ENCODE peak calls at places on chromosomes 3 and 15, in ten cellular contexts. B is adrenal gland; P is ovary; G is cardiac muscle cell; A is CD8-positive, alpha-beta memory T cell; T is A549; S is Caco-2; I is left lung; N is mucosa of descending colon; F is heart right ventricle. M is an unnamed sample. For H3K4me1, the result is how much of the 10 kb centered on the place peaks cover.

GRCh38 chr3:177944228-177944661 is 592.0 kb upstream of the KCNMB2 start:
- DNase-seq in B (no peak), P (no peak), G (no peak), A (no peak), T (no peak), S (no peak), I (no peak), N (no peak), F (no peak), M (no peak)

GRCh38 chr3:40588406-40588805 is 63.6 kb downstream of the ZNF621 start:
- DNase-seq in B (no peak), P (no peak), G (no peak), A (no peak), T (no peak), S (peak), I (no peak), N (no peak), F (no peak), M (no peak)

GRCh38 chr3:153925826-153926514 is 195.2 kb upstream of the ARHGEF26 start:
- DNase-seq in B (no peak), P (no peak), G (no peak), A (no peak), T (no peak), S (no peak), I (no peak), N (no peak), F (no peak), M (no peak)

GRCh38 chr3:182730675-182731042 is 62.6 kb upstream of the ATP11B start:
- DNase-seq in B (no peak), P (no peak), G (no peak), A (no peak), T (no peak), S (no peak), I (no peak), N (no peak), F (no peak), M (no peak)

GRCh38 chr3:53486961-53487654 is 7.3 kb upstream of the CACNA1D start:
- DNase-seq in B (no peak), P (no peak), G (no peak), A (no peak), T (no peak), S (no peak), I (no peak), N (no peak), F (no peak), M (no peak)

GRCh38 chr15:32636908-32637567 is 4.5 kb upstream of the SCG5 start:
- DNase-seq in B (no peak), P (no peak), G (no peak), A (no peak), T (no peak), S (no peak), I (no peak), N (no peak), F (no peak), M (no peak)

GRCh38 chr3:13427662-13428603 is 7.8 kb upstream of the NUP210 start:
- DNase-seq in B (no peak), P (no peak), G (no peak), A (no peak), T (no peak), S (no peak), I (no peak), N (no peak), F (no peak), M (no peak)

GRCh38 chr15:84598250-84598649 is 2.6 kb upstream of the ZSCAN2 start:
- DNase-seq in B (no peak), P (no peak), G (no peak), A (no peak), T (no peak), S (no peak), I (no peak), N (no peak), F (no peak), M (no peak)

GRCh38 chr3:61111764-61112163 is 139.5 kb downstream of the FHIT start:
- DNase-seq in B (no peak), P (no peak), G (no peak), A (no peak), T (no peak), S (no peak), I (no peak), N (no peak), F (no peak), M (no peak)

GRCh38 chr3:130892759-130893239 is 1.1 kb upstream of the ATP2C1 start:
- DNase-seq in B (peak), P (peak), G (peak), A (peak), T (peak), S (peak), I (no peak), N (no peak), F (peak), M (peak)

GRCh38 chr3:128076783-128077624 is 24.8 kb downstream of the SEC61A1 start:
- DNase-seq in B (peak), P (no peak), G (peak), A (no peak), T (no peak), S (no peak), I (peak), N (no peak), F (no peak), M (no peak)

GRCh38 chr3:11734-12133 is 184.8 kb upstream of the CHL1 start:
- DNase-seq in B (no peak), P (no peak), G (peak), A (no peak), T (peak), S (no peak), I (peak), N (peak), F (no peak), M (no peak)

GRCh38 chr3:11136871-11137626 is 17.2 kb upstream of the HRH1 start:
- DNase-seq in B (peak), P (peak), G (no peak), A (no peak), T (peak), S (peak), I (no peak), N (peak), F (peak), M (no peak)

GRCh38 chr3:113912551-113913246 is 35.1 kb upstream of the ZDHHC23 start:
- DNase-seq in B (peak), P (no peak), G (peak), A (no peak), T (peak), S (peak), I (no peak), N (no peak), F (no peak), M (peak)

GRCh38 chr3:149015383-149015782 is 24.0 kb downstream of the GYG1 start:
- DNase-seq in B (no peak), P (no peak), G (no peak), A (no peak), T (no peak), S (no peak), I (no peak), N (no peak), F (no peak), M (no peak)
- H3K4me1 ChIP-seq in B (under half), P (under half), G (under half), A (under half), T (under half), S (under half), I (under half), N (under half), F (under half), M (under half)

DNA sequence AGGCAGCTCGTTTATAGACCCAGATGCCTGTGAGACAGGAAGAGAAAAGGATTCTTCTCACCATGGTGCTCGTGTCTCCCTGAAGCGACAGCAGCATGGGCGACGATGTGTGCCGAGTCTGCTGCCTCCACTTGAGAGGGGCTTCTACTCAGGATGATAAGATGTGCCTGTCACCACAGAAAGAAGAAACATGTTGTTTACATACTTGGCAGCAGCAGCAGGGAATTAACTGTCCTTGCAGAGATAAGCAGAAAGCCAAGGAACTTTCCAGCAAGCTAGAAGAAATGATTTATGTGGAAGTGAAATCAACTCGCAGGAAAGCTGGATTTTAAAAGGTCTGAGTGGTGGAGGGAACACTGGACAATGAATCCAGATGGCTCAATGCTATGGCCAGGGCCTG is 70.1 kb downstream of the SYNM start:
- DNase-seq in B (peak), P (no peak), G (peak), A (no peak), T (no peak), S (no peak), I (no peak), N (no peak), F (no peak), M (no peak)
- H3K4me1 ChIP-seq in B (under half), P (under half), G (under half), A (under half), T (under half), S (under half), I (under half), N (under half), F (under half), M (under half)

GRCh38 chr15:68800875-68801274 is 19.8 kb downstream of the ANP32A start:
- DNase-seq in B (no peak), P (no peak), G (no peak), A (no peak), T (no peak), S (no peak), I (no peak), N (no peak), F (no peak), M (no peak)

GRCh38 chr15:68797157-68797556 is 23.5 kb downstream of the ANP32A start:
- DNase-seq in B (no peak), P (no peak), G (no peak), A (no peak), T (no peak), S (no peak), I (no peak), N (no peak), F (no peak), M (no peak)

GRCh38 chr15:68796576-68796975 is 24.1 kb downstream of the ANP32A start:
- DNase-seq in B (no peak), P (no peak), G (no peak), A (no peak), T (no peak), S (no peak), I (no peak), N (no peak), F (no peak), M (no peak)

GRCh38 chr15:68797589-68798377 is 22.9 kb downstream of the ANP32A start:
- DNase-seq in B (no peak), P (no peak), G (peak), A (no peak), T (no peak), S (no peak), I (no peak), N (no peak), F (peak), M (peak)

GRCh38 chr15:68798695-68799094 is 22.0 kb downstream of the ANP32A start:
- DNase-seq in B (no peak), P (no peak), G (no peak), A (no peak), T (no peak), S (no peak), I (no peak), N (no peak), F (no peak), M (no peak)
- H3K4me1 ChIP-seq in B (under half), P (under half), G (under half), A (half or more), T (under half), S (under half), I (under half), N (under half), F (under half), M (under half)

GRCh38 chr3:169633789-169634188 is 29.7 kb downstream of the MECOM start:
- DNase-seq in B (no peak), P (no peak), G (no peak), A (no peak), T (no peak), S (no peak), I (no peak), N (no peak), F (no peak), M (no peak)

GRCh38 chr3:169634618-169635236 is 28.8 kb downstream of the MECOM start:
- DNase-seq in B (no peak), P (no peak), G (no peak), A (no peak), T (no peak), S (no peak), I (no peak), N (peak), F (peak), M (peak)

GRCh38 chr3:169630852-169631251 is 32.7 kb downstream of the MECOM start:
- DNase-seq in B (no peak), P (no peak), G (no peak), A (no peak), T (no peak), S (no peak), I (no peak), N (no peak), F (no peak), M (no peak)

GRCh38 chr3:169629895-169630294 is 33.6 kb downstream of the MECOM start:
- DNase-seq in B (no peak), P (no peak), G (no peak), A (no peak), T (no peak), S (no peak), I (no peak), N (no peak), F (no peak), M (no peak)

GRCh38 chr3:169633105-169633504 is 30.4 kb downstream of the MECOM start:
- DNase-seq in B (no peak), P (no peak), G (no peak), A (no peak), T (no peak), S (no peak), I (no peak), N (no peak), F (no peak), M (no peak)
- H3K4me1 ChIP-seq in B (under half), P (under half), G (under half), A (under half), T (under half), S (under half), I (under half), N (under half), F (under half), M (under half)

GRCh38 chr3:107124885-107125284 is 252.4 kb upstream of the CCDC54 start:
- DNase-seq in B (peak), P (peak), G (no peak), A (no peak), T (no peak), S (peak), I (no peak), N (no peak), F (peak), M (no peak)
- H3K4me1 ChIP-seq in B (under half), P (under half), G (under half), A (under half), T (under half), S (under half), I (under half), N (under half), F (under half), M (under half)

DNA sequence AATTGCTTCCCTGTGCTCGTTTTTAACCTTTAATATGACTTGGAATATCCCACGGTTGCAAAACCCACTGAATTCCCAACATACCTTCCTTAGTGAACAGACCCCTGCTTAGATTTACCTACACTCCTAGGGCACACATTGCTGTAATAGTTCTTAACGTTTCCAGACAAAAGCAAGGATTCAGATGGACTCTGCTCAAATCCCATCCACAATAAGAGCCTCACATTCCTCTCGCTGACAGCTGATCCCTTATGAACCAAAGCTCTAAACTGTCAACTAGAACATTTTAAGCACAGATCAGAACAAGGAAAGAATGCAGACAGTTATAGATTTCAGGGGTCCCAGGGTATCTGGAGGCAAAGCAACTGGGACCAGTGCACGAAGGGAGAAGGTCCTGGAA is 248.3 kb upstream of the ICE2 start:
- DNase-seq in B (no peak), P (no peak), G (no peak), A (no peak), T (no peak), S (no peak), I (no peak), N (no peak), F (no peak), M (no peak)
- H3K4me1 ChIP-seq in B (under half), P (under half), G (under half), A (under half), T (under half), S (under half), I (under half), N (under half), F (under half), M (under half)

DNA sequence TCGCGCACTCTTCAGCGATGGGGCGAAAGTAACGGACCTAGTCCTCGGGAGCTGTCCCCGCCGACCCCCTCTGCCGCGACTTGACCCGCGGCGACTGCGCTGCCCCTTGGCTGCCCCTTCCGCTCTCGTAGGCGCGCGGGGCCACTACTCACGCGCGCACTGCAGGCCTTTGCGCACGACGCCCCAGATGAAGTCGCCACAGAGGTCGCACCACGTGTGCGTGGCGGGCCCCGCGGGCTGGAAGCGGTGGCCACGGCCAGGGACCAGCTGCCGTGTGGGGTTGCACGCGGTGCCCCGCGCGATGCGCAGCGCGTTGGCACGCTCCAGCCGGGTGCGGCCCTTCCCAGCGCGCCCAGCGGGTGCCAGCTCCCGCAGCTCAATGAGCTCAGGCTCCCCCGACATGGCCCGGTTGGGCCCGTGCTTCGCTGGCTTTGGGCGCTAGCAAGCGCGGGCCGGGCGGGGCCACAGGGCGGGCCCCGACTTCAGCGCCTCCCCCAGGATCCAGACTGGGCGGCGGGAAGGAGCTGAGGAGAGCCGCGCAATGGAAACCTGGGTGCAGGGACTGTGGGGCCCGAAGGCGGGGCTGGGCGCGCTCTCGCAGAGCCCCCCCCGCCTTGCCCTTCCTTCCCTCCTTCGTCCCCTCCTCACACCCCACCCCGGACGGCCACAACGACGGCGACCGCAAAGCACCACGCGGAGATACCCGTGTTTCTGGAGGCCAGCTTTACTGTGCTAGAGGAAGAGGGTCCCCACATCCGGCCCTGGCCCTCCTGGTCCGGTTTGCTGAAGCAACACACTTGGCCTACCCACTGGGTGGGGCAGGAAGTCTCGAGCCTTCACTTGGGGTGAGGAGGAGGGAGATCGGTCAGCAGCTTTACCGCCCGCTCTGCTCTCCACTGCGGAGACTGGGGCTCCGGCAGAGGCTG is at the start of gene RASSF1:
- DNase-seq in B (no peak), P (peak), G (no peak), A (peak), T (no peak), S (no peak), I (peak), N (peak), F (peak), M (peak)
- H3K4me1 ChIP-seq in B (under half), P (under half), G (under half), A (half or more), T (under half), S (under half), I (under half), N (under half), F (under half), M (under half)

M was measured in HAP-1.